ENCODE peak calls at places on chromosomes 5 and 9, in nine cellular contexts. S is mammary epithelial cell, Y is hepatocyte, O is A549, A is epithelial cell of esophagus, W is psoas muscle, K is IMR-90, H is lung, T is fibroblast of mammary gland. D is an unnamed sample.

GRCh38 chr5:90055831-90056328 is 353.7 kb downstream of the CETN3 start:
- DNase-seq in S (peak), Y (peak), O (peak), A (peak), W (no peak), K (peak), H (no peak), T (peak), D (peak)

GRCh38 chr9:126561582-126561981 is 52.1 kb upstream of the LMX1B start:
- DNase-seq in S (no peak), Y (no peak), O (no peak), A (no peak), W (no peak), K (no peak), H (no peak), T (no peak), D (no peak)

GRCh38 chr5:19534751-19535150 is 453.2 kb downstream of the CDH18 start:
- DNase-seq in S (peak), Y (no peak), O (no peak), A (peak), W (no peak), K (no peak), H (no peak), T (no peak), D (peak)

GRCh38 chr9:120524852-120525251 is 55.1 kb downstream of the CDK5RAP2 start:
- DNase-seq in S (no peak), Y (no peak), O (no peak), A (no peak), W (no peak), K (no peak), H (peak), T (no peak), D (no peak)

GRCh38 chr9:86389648-86390047 is 35.4 kb upstream of the TUT7 start:
- DNase-seq in S (no peak), Y (no peak), O (no peak), A (no peak), W (no peak), K (no peak), H (no peak), T (no peak), D (no peak)

GRCh38 chr9:88578486-88579362 is 43.7 kb downstream of the NXNL2 start:
- DNase-seq in S (peak), Y (peak), O (peak), A (peak), W (peak), K (peak), H (peak), T (peak), D (peak)

GRCh38 chr5:90557871-90558270 is 726 bp upstream of the ADGRV1 start:
- DNase-seq in S (no peak), Y (no peak), O (no peak), A (no peak), W (no peak), K (no peak), H (no peak), T (no peak), D (no peak)

GRCh38 chr5:132052520-132052919 is 7.9 kb upstream of the IL3 start:
- DNase-seq in S (no peak), Y (no peak), O (no peak), A (no peak), W (peak), K (no peak), H (no peak), T (no peak), D (no peak)

GRCh38 chr5:179534431-179534830 is 15.9 kb upstream of the RUFY1 start:
- DNase-seq in S (no peak), Y (no peak), O (no peak), A (no peak), W (no peak), K (no peak), H (no peak), T (no peak), D (no peak)

GRCh38 chr5:61919920-61920319 is 386.1 kb upstream of the KIF2A start:
- DNase-seq in S (peak), Y (peak), O (peak), A (peak), W (no peak), K (no peak), H (peak), T (no peak), D (peak)

GRCh38 chr9:136995772-136996308 is 528 bp downstream of the CLIC3 start:
- DNase-seq in S (no peak), Y (no peak), O (no peak), A (peak), W (no peak), K (peak), H (peak), T (peak), D (no peak)

GRCh38 chr5:10353241-10354047 is at the start of gene MARCHF6:
- DNase-seq in S (peak), Y (peak), O (peak), A (peak), W (peak), K (peak), H (peak), T (peak), D (peak)

GRCh38 chr5:82861705-82862104 is 215.5 kb downstream of the TMEM167A start:
- DNase-seq in S (no peak), Y (peak), O (no peak), A (peak), W (no peak), K (no peak), H (no peak), T (peak), D (peak)

GRCh38 chr5:10124287-10124686 is 125.4 kb downstream of the ATPSCKMT start:
- DNase-seq in S (no peak), Y (no peak), O (no peak), A (no peak), W (no peak), K (no peak), H (no peak), T (no peak), D (no peak)

GRCh38 chr5:176413255-176413565 is 3.1 kb downstream of the CLTB start:
- DNase-seq in S (peak), Y (no peak), O (no peak), A (peak), W (peak), K (no peak), H (no peak), T (peak), D (peak)

GRCh38 chr5:8864053-8864452 is 681.8 kb downstream of the SEMA5A start:
- DNase-seq in S (peak), Y (no peak), O (peak), A (peak), W (no peak), K (peak), H (no peak), T (peak), D (peak)

GRCh38 chr9:25677301-25678146 is 720 bp downstream of the TUSC1 start:
- DNase-seq in S (peak), Y (peak), O (peak), A (peak), W (peak), K (peak), H (peak), T (peak), D (peak)

GRCh38 chr9:106859957-106860715 is 2.8 kb upstream of the ZNF462 start:
- DNase-seq in S (peak), Y (peak), O (peak), A (peak), W (peak), K (no peak), H (peak), T (no peak), D (peak)
- H3K4me3 ChIP-seq in S (peak), Y (peak), O (peak), A (peak), W (peak), K (peak), H (peak), T (peak), D (peak)

GRCh38 chr5:73233461-73234151 is 60.6 kb downstream of the TMEM174 start:
- DNase-seq in S (no peak), Y (peak), O (no peak), A (no peak), W (peak), K (no peak), H (no peak), T (no peak), D (no peak)

GRCh38 chr5:73232266-73233041 is 59.5 kb downstream of the TMEM174 start:
- DNase-seq in S (no peak), Y (no peak), O (no peak), A (no peak), W (no peak), K (no peak), H (no peak), T (no peak), D (no peak)

GRCh38 chr5:73236541-73237128 is 63.6 kb downstream of the TMEM174 start:
- DNase-seq in S (peak), Y (no peak), O (no peak), A (peak), W (no peak), K (no peak), H (no peak), T (no peak), D (peak)

GRCh38 chr5:73233053-73233460 is 60.1 kb downstream of the TMEM174 start:
- DNase-seq in S (no peak), Y (no peak), O (no peak), A (no peak), W (no peak), K (no peak), H (no peak), T (no peak), D (no peak)

GRCh38 chr5:73234156-73234555 is 61.2 kb downstream of the TMEM174 start:
- DNase-seq in S (no peak), Y (no peak), O (no peak), A (no peak), W (no peak), K (no peak), H (no peak), T (no peak), D (no peak)
- H3K4me3 ChIP-seq in S (no peak), Y (no peak), O (no peak), A (no peak), W (peak), K (no peak), H (no peak), T (peak), D (no peak)

GRCh38 chr9:128292009-128292408 is 15.9 kb downstream of the SWI5 start:
- DNase-seq in S (no peak), Y (no peak), O (no peak), A (no peak), W (no peak), K (no peak), H (no peak), T (no peak), D (no peak)
- H3K4me3 ChIP-seq in S (no peak), Y (no peak), O (no peak), A (no peak), W (no peak), K (no peak), H (no peak), T (no peak), D (no peak)

GRCh38 chr9:133929599-133929998 is 62.5 kb downstream of the VAV2 start:
- DNase-seq in S (no peak), Y (no peak), O (no peak), A (no peak), W (no peak), K (no peak), H (no peak), T (no peak), D (no peak)
- H3K4me3 ChIP-seq in S (no peak), Y (no peak), O (no peak), A (no peak), W (no peak), K (no peak), H (no peak), T (no peak), D (no peak)

GRCh38 chr9:133273819-133274218 is 1.2 kb downstream of the ABO start:
- DNase-seq in S (no peak), Y (no peak), O (no peak), A (no peak), W (no peak), K (no peak), H (no peak), T (no peak), D (no peak)

GRCh38 chr9:133276001-133276884 is 1.2 kb upstream of the ABO start:
- DNase-seq in S (no peak), Y (no peak), O (no peak), A (no peak), W (no peak), K (no peak), H (no peak), T (no peak), D (no peak)

GRCh38 chr9:133276923-133277322 is 1.9 kb upstream of the ABO start:
- DNase-seq in S (no peak), Y (no peak), O (no peak), A (no peak), W (no peak), K (no peak), H (no peak), T (no peak), D (no peak)

GRCh38 chr9:133274236-133275104 is 531 bp downstream of the ABO start:
- DNase-seq in S (no peak), Y (no peak), O (no peak), A (no peak), W (no peak), K (no peak), H (no peak), T (no peak), D (no peak)

GRCh38 chr9:133275105-133276000 is at the start of gene ABO:
- DNase-seq in S (no peak), Y (peak), O (no peak), A (no peak), W (no peak), K (no peak), H (no peak), T (no peak), D (no peak)
- H3K4me3 ChIP-seq in S (peak), Y (peak), O (peak), A (no peak), W (peak), K (no peak), H (peak), T (no peak), D (peak)

GRCh38 chr9:14198049-14198448 is 115.9 kb downstream of the NFIB start:
- DNase-seq in S (no peak), Y (no peak), O (no peak), A (no peak), W (no peak), K (no peak), H (no peak), T (peak), D (no peak)

GRCh38 chr9:14198544-14199510 is 115.1 kb downstream of the NFIB start:
- DNase-seq in S (peak), Y (no peak), O (no peak), A (peak), W (peak), K (no peak), H (no peak), T (peak), D (peak)

GRCh38 chr9:14205463-14205862 is 108.5 kb downstream of the NFIB start:
- DNase-seq in S (peak), Y (no peak), O (peak), A (peak), W (no peak), K (peak), H (no peak), T (peak), D (peak)

GRCh38 chr9:14207352-14207995 is 106.5 kb downstream of the NFIB start:
- DNase-seq in S (no peak), Y (no peak), O (no peak), A (no peak), W (no peak), K (no peak), H (no peak), T (no peak), D (no peak)

GRCh38 chr9:14203366-14204056 is 110.4 kb downstream of the NFIB start:
- DNase-seq in S (no peak), Y (peak), O (no peak), A (no peak), W (peak), K (no peak), H (peak), T (peak), D (no peak)
- H3K4me3 ChIP-seq in S (no peak), Y (no peak), O (no peak), A (no peak), W (peak), K (no peak), H (no peak), T (no peak), D (no peak)